ENCODE peak calls at places on chromosomes 13 and 19, in nine cellular contexts. One of them, this sample, is unnamed.

GRCh38 chr13:35768551-35768950 is 292.1 kb upstream of the MAB21L1 start:
- DNase-seq in heart right ventricle: no peak
- DNase-seq in heart left ventricle: no peak
- DNase-seq in lower lobe of right lung: no peak
- DNase-seq in aorta: no peak
- DNase-seq in CD8-positive, alpha-beta memory T cell: no peak
- DNase-seq in IMR-90: peak; percentile 76
- DNase-seq in brain microvascular endothelial cell: peak; percentile 64
- DNase-seq in left ventricle myocardium inferior: no peak
- DNase-seq in this sample: no peak

GRCh38 chr13:28659611-28659970 is 661 bp downstream of the POMP start:
- DNase-seq in heart right ventricle: no peak
- DNase-seq in heart left ventricle: no peak
- DNase-seq in lower lobe of right lung: no peak
- DNase-seq in aorta: no peak
- DNase-seq in CD8-positive, alpha-beta memory T cell: no peak
- DNase-seq in IMR-90: peak; percentile 75
- DNase-seq in brain microvascular endothelial cell: peak; percentile 37
- DNase-seq in left ventricle myocardium inferior: no peak
- DNase-seq in this sample: no peak

GRCh38 chr13:36551445-36551844 is 119.2 kb downstream of the CCNA1 start:
- DNase-seq in heart right ventricle: no peak
- DNase-seq in heart left ventricle: no peak
- DNase-seq in lower lobe of right lung: no peak
- DNase-seq in aorta: no peak
- DNase-seq in CD8-positive, alpha-beta memory T cell: no peak
- DNase-seq in IMR-90: no peak
- DNase-seq in brain microvascular endothelial cell: no peak
- DNase-seq in left ventricle myocardium inferior: no peak
- DNase-seq in this sample: no peak

GRCh38 chr13:46751811-46752635 is 44.9 kb downstream of the ESD start:
- DNase-seq in heart right ventricle: no peak
- DNase-seq in heart left ventricle: no peak
- DNase-seq in lower lobe of right lung: no peak
- DNase-seq in aorta: peak; percentile 66
- DNase-seq in CD8-positive, alpha-beta memory T cell: peak; percentile 40
- DNase-seq in IMR-90: peak; percentile 45
- DNase-seq in brain microvascular endothelial cell: no peak
- DNase-seq in left ventricle myocardium inferior: no peak
- DNase-seq in this sample: no peak

GRCh38 chr13:69274231-69274630 is 833.4 kb upstream of the ATXN8OS start:
- DNase-seq in heart right ventricle: no peak
- DNase-seq in heart left ventricle: no peak
- DNase-seq in lower lobe of right lung: no peak
- DNase-seq in aorta: no peak
- DNase-seq in CD8-positive, alpha-beta memory T cell: no peak
- DNase-seq in IMR-90: no peak
- DNase-seq in brain microvascular endothelial cell: no peak
- DNase-seq in left ventricle myocardium inferior: no peak
- DNase-seq in this sample: no peak

GRCh38 chr13:54029226-54029625 is 1000.6 kb downstream of the OLFM4 start:
- DNase-seq in heart right ventricle: no peak
- DNase-seq in heart left ventricle: no peak
- DNase-seq in lower lobe of right lung: no peak
- DNase-seq in aorta: no peak
- DNase-seq in CD8-positive, alpha-beta memory T cell: no peak
- DNase-seq in IMR-90: no peak
- DNase-seq in brain microvascular endothelial cell: no peak
- DNase-seq in left ventricle myocardium inferior: no peak
- DNase-seq in this sample: no peak

GRCh38 chr19:50889638-50890037 is 16.4 kb downstream of the KLK2 start:
- DNase-seq in heart right ventricle: no peak
- DNase-seq in heart left ventricle: no peak
- DNase-seq in lower lobe of right lung: no peak
- DNase-seq in aorta: no peak
- DNase-seq in CD8-positive, alpha-beta memory T cell: no peak
- DNase-seq in IMR-90: no peak
- DNase-seq in brain microvascular endothelial cell: no peak
- DNase-seq in left ventricle myocardium inferior: no peak
- DNase-seq in this sample: no peak

GRCh38 chr19:41076286-41076685 is 12.0 kb upstream of the CYP2A13 start:
- DNase-seq in heart right ventricle: no peak
- DNase-seq in heart left ventricle: no peak
- DNase-seq in lower lobe of right lung: no peak
- DNase-seq in aorta: no peak
- DNase-seq in CD8-positive, alpha-beta memory T cell: no peak
- DNase-seq in IMR-90: no peak
- DNase-seq in brain microvascular endothelial cell: no peak
- DNase-seq in left ventricle myocardium inferior: no peak
- DNase-seq in this sample: no peak

GRCh38 chr13:27578121-27579030 is 42.0 kb downstream of the LNX2 start:
- DNase-seq in heart right ventricle: no peak
- DNase-seq in heart left ventricle: no peak
- DNase-seq in lower lobe of right lung: no peak
- DNase-seq in aorta: no peak
- DNase-seq in CD8-positive, alpha-beta memory T cell: no peak
- DNase-seq in IMR-90: peak; percentile 61
- DNase-seq in brain microvascular endothelial cell: peak; percentile 81
- DNase-seq in left ventricle myocardium inferior: no peak
- DNase-seq in this sample: no peak

GRCh38 chr13:32610538-32610937 is 24.3 kb downstream of the PDS5B start:
- DNase-seq in heart right ventricle: no peak
- DNase-seq in heart left ventricle: no peak
- DNase-seq in lower lobe of right lung: no peak
- DNase-seq in aorta: no peak
- DNase-seq in CD8-positive, alpha-beta memory T cell: no peak
- DNase-seq in IMR-90: no peak
- DNase-seq in brain microvascular endothelial cell: no peak
- DNase-seq in left ventricle myocardium inferior: no peak
- DNase-seq in this sample: no peak

GRCh38 chr13:20553309-20553708 is 13.6 kb upstream of the IFT88 start:
- DNase-seq in heart right ventricle: no peak
- DNase-seq in heart left ventricle: no peak
- DNase-seq in lower lobe of right lung: no peak
- DNase-seq in aorta: no peak
- DNase-seq in CD8-positive, alpha-beta memory T cell: no peak
- DNase-seq in IMR-90: no peak
- DNase-seq in brain microvascular endothelial cell: no peak
- DNase-seq in left ventricle myocardium inferior: no peak
- DNase-seq in this sample: peak; percentile 75

GRCh38 chr19:17968376-17968775 is 1.5 kb downstream of the KCNN1 start:
- DNase-seq in heart right ventricle: no peak
- DNase-seq in heart left ventricle: no peak
- DNase-seq in lower lobe of right lung: no peak
- DNase-seq in aorta: no peak
- DNase-seq in CD8-positive, alpha-beta memory T cell: no peak
- DNase-seq in IMR-90: no peak
- DNase-seq in brain microvascular endothelial cell: no peak
- DNase-seq in left ventricle myocardium inferior: no peak
- DNase-seq in this sample: no peak

GRCh38 chr13:83940742-83941141 is 58.5 kb upstream of the SLITRK1 start:
- DNase-seq in heart right ventricle: no peak
- DNase-seq in heart left ventricle: no peak
- DNase-seq in lower lobe of right lung: no peak
- DNase-seq in aorta: no peak
- DNase-seq in CD8-positive, alpha-beta memory T cell: no peak
- DNase-seq in IMR-90: no peak
- DNase-seq in brain microvascular endothelial cell: no peak
- DNase-seq in left ventricle myocardium inferior: no peak
- DNase-seq in this sample: no peak

GRCh38 chr19:55641376-55642152 is 762 bp downstream of the ZNF580 start:
- DNase-seq in heart right ventricle: no peak
- DNase-seq in heart left ventricle: no peak
- DNase-seq in lower lobe of right lung: no peak
- DNase-seq in aorta: peak; percentile 44
- DNase-seq in CD8-positive, alpha-beta memory T cell: peak; percentile 56
- DNase-seq in IMR-90: peak; percentile 18
- DNase-seq in brain microvascular endothelial cell: no peak
- DNase-seq in left ventricle myocardium inferior: no peak
- DNase-seq in this sample: no peak

GRCh38 chr13:48431431-48431830 is 18.5 kb upstream of the LPAR6 start:
- DNase-seq in heart right ventricle: no peak
- DNase-seq in heart left ventricle: no peak
- DNase-seq in lower lobe of right lung: no peak
- DNase-seq in aorta: no peak
- DNase-seq in CD8-positive, alpha-beta memory T cell: no peak
- DNase-seq in IMR-90: no peak
- DNase-seq in brain microvascular endothelial cell: no peak
- DNase-seq in left ventricle myocardium inferior: no peak
- DNase-seq in this sample: no peak

GRCh38 chr19:1864480-1865171 is 1.2 kb upstream of the KLF16 start:
- DNase-seq in heart right ventricle: peak; percentile 76
- DNase-seq in heart left ventricle: peak; percentile 88
- DNase-seq in lower lobe of right lung: peak; percentile 86
- DNase-seq in aorta: peak; percentile 86
- DNase-seq in CD8-positive, alpha-beta memory T cell: peak; percentile 41
- DNase-seq in IMR-90: peak; percentile 38
- DNase-seq in brain microvascular endothelial cell: no peak
- DNase-seq in left ventricle myocardium inferior: peak; percentile 75
- DNase-seq in this sample: peak; percentile 43

GRCh38 chr19:12982648-12983047 is 12.6 kb upstream of the NFIX start:
- DNase-seq in heart right ventricle: no peak
- DNase-seq in heart left ventricle: no peak
- DNase-seq in lower lobe of right lung: no peak
- DNase-seq in aorta: no peak
- DNase-seq in CD8-positive, alpha-beta memory T cell: no peak
- DNase-seq in IMR-90: no peak
- DNase-seq in brain microvascular endothelial cell: no peak
- DNase-seq in left ventricle myocardium inferior: no peak
- DNase-seq in this sample: no peak

GRCh38 chr19:17254636-17255035 is 8.9 kb upstream of the NR2F6 start:
- DNase-seq in heart right ventricle: no peak
- DNase-seq in heart left ventricle: no peak
- DNase-seq in lower lobe of right lung: no peak
- DNase-seq in aorta: no peak
- DNase-seq in CD8-positive, alpha-beta memory T cell: no peak
- DNase-seq in IMR-90: no peak
- DNase-seq in brain microvascular endothelial cell: no peak
- DNase-seq in left ventricle myocardium inferior: no peak
- DNase-seq in this sample: no peak

GRCh38 chr13:99982021-99982740 is 597 bp downstream of the ZIC2 start:
- DNase-seq in heart right ventricle: no peak
- DNase-seq in heart left ventricle: no peak
- DNase-seq in lower lobe of right lung: no peak
- DNase-seq in aorta: peak; percentile 46
- DNase-seq in CD8-positive, alpha-beta memory T cell: no peak
- DNase-seq in IMR-90: no peak
- DNase-seq in brain microvascular endothelial cell: no peak
- DNase-seq in left ventricle myocardium inferior: no peak
- DNase-seq in this sample: no peak

GRCh38 chr13:97843201-97843600 is 110.3 kb upstream of the IPO5 start:
- DNase-seq in heart right ventricle: no peak
- DNase-seq in heart left ventricle: no peak
- DNase-seq in lower lobe of right lung: no peak
- DNase-seq in aorta: no peak
- DNase-seq in CD8-positive, alpha-beta memory T cell: no peak
- DNase-seq in IMR-90: no peak
- DNase-seq in brain microvascular endothelial cell: no peak
- DNase-seq in left ventricle myocardium inferior: no peak
- DNase-seq in this sample: no peak

GRCh38 chr13:106318941-106319411 is 216.5 kb downstream of the EFNB2 start:
- DNase-seq in heart right ventricle: no peak
- DNase-seq in heart left ventricle: no peak
- DNase-seq in lower lobe of right lung: no peak
- DNase-seq in aorta: no peak
- DNase-seq in CD8-positive, alpha-beta memory T cell: no peak
- DNase-seq in IMR-90: peak; percentile 96
- DNase-seq in brain microvascular endothelial cell: peak; percentile 98
- DNase-seq in left ventricle myocardium inferior: no peak
- DNase-seq in this sample: no peak

GRCh38 chr13:98576963-98577822 is at the start of gene STK24:
- DNase-seq in heart right ventricle: peak; percentile 69
- DNase-seq in heart left ventricle: peak; percentile 88
- DNase-seq in lower lobe of right lung: peak; percentile 75
- DNase-seq in aorta: peak; percentile 79
- DNase-seq in CD8-positive, alpha-beta memory T cell: peak; percentile 63
- DNase-seq in IMR-90: peak; percentile 74
- DNase-seq in brain microvascular endothelial cell: peak; percentile 57
- DNase-seq in left ventricle myocardium inferior: peak; percentile 80
- DNase-seq in this sample: peak; percentile 53

DNA sequence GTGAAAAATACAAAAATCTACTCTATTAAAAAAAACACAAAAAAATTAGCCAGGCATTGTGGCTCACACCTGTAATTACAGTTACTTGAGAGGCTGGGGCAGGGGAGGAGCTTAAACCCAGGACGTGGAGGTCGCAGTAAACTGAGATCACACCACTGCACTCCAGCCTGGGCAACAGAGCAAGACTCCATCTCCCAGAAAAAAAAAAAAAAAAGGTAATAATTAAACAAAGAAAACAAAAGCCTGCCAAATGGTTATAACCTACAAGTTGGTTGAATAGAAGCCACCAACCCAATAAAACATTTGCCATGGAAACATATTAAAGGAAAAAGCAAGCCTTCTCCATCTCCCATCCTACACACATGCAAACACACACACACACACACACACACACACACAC is 255.2 kb downstream of the ITGBL1 start:
- DNase-seq in heart right ventricle: no peak
- DNase-seq in heart left ventricle: no peak
- DNase-seq in lower lobe of right lung: no peak
- DNase-seq in aorta: no peak
- DNase-seq in CD8-positive, alpha-beta memory T cell: no peak
- DNase-seq in IMR-90: no peak
- DNase-seq in brain microvascular endothelial cell: no peak
- DNase-seq in left ventricle myocardium inferior: no peak
- DNase-seq in this sample: no peak
- H3K27ac ChIP-seq in heart right ventricle: no peak overlapping the region
- H3K27ac ChIP-seq in heart left ventricle: no peak overlapping the region
- H3K27ac ChIP-seq in lower lobe of right lung: no peak overlapping the region
- H3K27ac ChIP-seq in aorta: no peak overlapping the region
- H3K27ac ChIP-seq in CD8-positive, alpha-beta memory T cell: no peak overlapping the region
- H3K27ac ChIP-seq in IMR-90: no peak overlapping the region
- H3K27ac ChIP-seq in brain microvascular endothelial cell: no peak overlapping the region
- H3K27ac ChIP-seq in left ventricle myocardium inferior: no peak overlapping the region
- H3K27ac ChIP-seq in this sample: no peak overlapping the region

GRCh38 chr13:109761695-109762094 is 24.7 kb downstream of the IRS2 start:
- DNase-seq in heart right ventricle: no peak
- DNase-seq in heart left ventricle: no peak
- DNase-seq in lower lobe of right lung: no peak
- DNase-seq in aorta: no peak
- DNase-seq in CD8-positive, alpha-beta memory T cell: no peak
- DNase-seq in IMR-90: no peak
- DNase-seq in brain microvascular endothelial cell: no peak
- DNase-seq in left ventricle myocardium inferior: no peak
- DNase-seq in this sample: no peak
- H3K27ac ChIP-seq in heart right ventricle: no peak overlapping the region
- H3K27ac ChIP-seq in heart left ventricle: no peak overlapping the region
- H3K27ac ChIP-seq in lower lobe of right lung: no peak overlapping the region
- H3K27ac ChIP-seq in aorta: no peak overlapping the region
- H3K27ac ChIP-seq in CD8-positive, alpha-beta memory T cell: no peak overlapping the region
- H3K27ac ChIP-seq in IMR-90: no peak overlapping the region
- H3K27ac ChIP-seq in brain microvascular endothelial cell: no peak overlapping the region
- H3K27ac ChIP-seq in left ventricle myocardium inferior: no peak overlapping the region
- H3K27ac ChIP-seq in this sample: no peak overlapping the region

GRCh38 chr13:51928231-51928630 is 66.5 kb downstream of the CCDC70 start:
- DNase-seq in heart right ventricle: peak; percentile 31
- DNase-seq in heart left ventricle: no peak
- DNase-seq in lower lobe of right lung: no peak
- DNase-seq in aorta: no peak
- DNase-seq in CD8-positive, alpha-beta memory T cell: no peak
- DNase-seq in IMR-90: no peak
- DNase-seq in brain microvascular endothelial cell: no peak
- DNase-seq in left ventricle myocardium inferior: no peak
- DNase-seq in this sample: no peak
- H3K27ac ChIP-seq in heart right ventricle: peak overlapping the region; percentile 62
- H3K27ac ChIP-seq in heart left ventricle: no peak overlapping the region
- H3K27ac ChIP-seq in lower lobe of right lung: no peak overlapping the region
- H3K27ac ChIP-seq in aorta: no peak overlapping the region
- H3K27ac ChIP-seq in CD8-positive, alpha-beta memory T cell: no peak overlapping the region
- H3K27ac ChIP-seq in IMR-90: no peak overlapping the region
- H3K27ac ChIP-seq in brain microvascular endothelial cell: no peak overlapping the region
- H3K27ac ChIP-seq in left ventricle myocardium inferior: no peak overlapping the region
- H3K27ac ChIP-seq in this sample: no peak overlapping the region

GRCh38 chr19:3932931-3933810 is at the start of gene NMRK2:
- DNase-seq in heart right ventricle: peak; percentile 54
- DNase-seq in heart left ventricle: peak; percentile 76
- DNase-seq in lower lobe of right lung: no peak
- DNase-seq in aorta: no peak
- DNase-seq in CD8-positive, alpha-beta memory T cell: no peak
- DNase-seq in IMR-90: no peak
- DNase-seq in brain microvascular endothelial cell: no peak
- DNase-seq in left ventricle myocardium inferior: peak; percentile 66
- DNase-seq in this sample: no peak
- H3K27ac ChIP-seq in heart right ventricle: peak within 1 kb of the TSS; percentile 97
- H3K27ac ChIP-seq in heart left ventricle: peak within 1 kb of the TSS; percentile 64
- H3K27ac ChIP-seq in lower lobe of right lung: no peak within 1 kb of the TSS
- H3K27ac ChIP-seq in aorta: no peak within 1 kb of the TSS
- H3K27ac ChIP-seq in CD8-positive, alpha-beta memory T cell: no peak within 1 kb of the TSS
- H3K27ac ChIP-seq in IMR-90: no peak within 1 kb of the TSS
- H3K27ac ChIP-seq in brain microvascular endothelial cell: no peak within 1 kb of the TSS
- H3K27ac ChIP-seq in left ventricle myocardium inferior: peak within 1 kb of the TSS; percentile 90
- H3K27ac ChIP-seq in this sample: no peak within 1 kb of the TSS